ENCODE peak calls at places on chromosomes 2 and 18, in six cellular contexts. W is IMR-90, O is neuronal stem cell, B is H1, R is mesenchymal stem cell, L is trophoblast cell. Y is an unnamed sample.

GRCh38 chr18:26121476-26121875 is 12.2 kb upstream of the PSMA8 start:
- DNase-seq in W (peak; percentile 1), O (no peak), B (no peak), R (no peak), L (no peak), Y (no peak)

GRCh38 chr2:240524963-240525718 is 32.6 kb downstream of the ANKMY1 start:
- DNase-seq in W (no peak), O (no peak), B (no peak), R (no peak), L (no peak), Y (no peak)

GRCh38 chr18:12014521-12014920 is 33.2 kb downstream of the IMPA2 start:
- DNase-seq in W (no peak), O (no peak), B (no peak), R (no peak), L (no peak), Y (no peak)

GRCh38 chr2:73243884-73244570 is 9.9 kb downstream of the CCT7 start:
- DNase-seq in W (peak; percentile 63), O (no peak), B (no peak), R (peak; percentile 7), L (peak; percentile 37), Y (no peak)

GRCh38 chr2:36173760-36174362 is 181.7 kb upstream of the CRIM1 start:
- DNase-seq in W (no peak), O (no peak), B (no peak), R (no peak), L (no peak), Y (no peak)

GRCh38 chr2:227152093-227152766 is 11.8 kb downstream of the COL4A4 start:
- DNase-seq in W (no peak), O (no peak), B (no peak), R (no peak), L (no peak), Y (no peak)

GRCh38 chr2:187055463-187055862 is 206.5 kb upstream of the ZSWIM2 start:
- DNase-seq in W (no peak), O (no peak), B (no peak), R (peak; percentile 18), L (no peak), Y (no peak)

GRCh38 chr2:43178055-43178598 is 48.3 kb downstream of the ZFP36L2 start:
- DNase-seq in W (no peak), O (no peak), B (no peak), R (no peak), L (no peak), Y (no peak)

GRCh38 chr2:196725882-196726281 is 73.6 kb downstream of the GTF3C3 start:
- DNase-seq in W (no peak), O (no peak), B (no peak), R (no peak), L (no peak), Y (no peak)

GRCh38 chr2:234745347-234745746 is 206.5 kb upstream of the SH3BP4 start:
- DNase-seq in W (no peak), O (no peak), B (no peak), R (no peak), L (peak; percentile 19), Y (no peak)

GRCh38 chr2:102046135-102046901 is 54.6 kb downstream of the IL1R2 start:
- DNase-seq in W (peak; percentile 89), O (no peak), B (no peak), R (peak; percentile 96), L (no peak), Y (no peak)

GRCh38 chr2:109133746-109134145 is 4.7 kb downstream of the SH3RF3 start:
- DNase-seq in W (no peak), O (no peak), B (no peak), R (no peak), L (no peak), Y (no peak)

GRCh38 chr2:24111407-24111861 is 11.7 kb downstream of the PFN4 start:
- DNase-seq in W (peak; percentile 35), O (no peak), B (no peak), R (peak; percentile 13), L (peak; percentile 65), Y (no peak)

GRCh38 chr2:227191367-227191766 is 26.9 kb downstream of the COL4A3 start:
- DNase-seq in W (peak; percentile 5), O (no peak), B (peak; percentile 21), R (no peak), L (no peak), Y (peak; percentile 46)

GRCh38 chr2:201185863-201186262 is 2.9 kb downstream of the CASP10 start:
- DNase-seq in W (no peak), O (no peak), B (no peak), R (no peak), L (no peak), Y (no peak)

GRCh38 chr2:216308532-216308931 is 63.8 kb downstream of the MARCHF4 start:
- DNase-seq in W (peak; percentile 71), O (no peak), B (no peak), R (peak; percentile 90), L (no peak), Y (no peak)

GRCh38 chr2:154402138-154402714 is 296.3 kb upstream of the KCNJ3 start:
- DNase-seq in W (peak; percentile 0), O (peak; percentile 1), B (no peak), R (peak; percentile 21), L (peak; percentile 31), Y (no peak)

GRCh38 chr2:215466097-215466909 is 30.4 kb upstream of the FN1 start:
- DNase-seq in W (peak; percentile 50), O (no peak), B (no peak), R (no peak), L (peak; percentile 71), Y (no peak)

GRCh38 chr2:183162362-183162761 is 38.1 kb downstream of the NUP35 start:
- DNase-seq in W (peak; percentile 73), O (no peak), B (no peak), R (no peak), L (no peak), Y (no peak)

GRCh38 chr2:118723394-118723793 is 124.1 kb downstream of the EN1 start:
- DNase-seq in W (no peak), O (no peak), B (no peak), R (no peak), L (no peak), Y (no peak)

GRCh38 chr2:234403074-234403473 is 93.8 kb downstream of the ARL4C start:
- DNase-seq in W (peak; percentile 59), O (no peak), B (no peak), R (no peak), L (no peak), Y (no peak)

GRCh38 chr2:178523596-178524134 is 43.4 kb downstream of the PLEKHA3 start:
- DNase-seq in W (peak; percentile 7), O (no peak), B (no peak), R (peak; percentile 14), L (no peak), Y (no peak)

GRCh38 chr18:5969355-5970003 is 74.2 kb upstream of the TMEM200C start:
- DNase-seq in W (no peak), O (no peak), B (no peak), R (no peak), L (no peak), Y (no peak)
- H3K23ac ChIP-seq in W (no peak overlapping the region), O (no peak overlapping the region), B (no peak overlapping the region), R (no peak overlapping the region), L (no peak overlapping the region), Y (no peak overlapping the region)

GRCh38 chr18:74862094-74862493 is 264.4 kb downstream of the ZNF407 start:
- DNase-seq in W (no peak), O (no peak), B (no peak), R (no peak), L (no peak), Y (no peak)
- H3K4me1 ChIP-seq in W (peaks cover 5% of the 10 kb centered on the region), O (no peaks in the 10 kb centered on the region), B (no peaks in the 10 kb centered on the region), R (no peaks in the 10 kb centered on the region), L (no peaks in the 10 kb centered on the region), Y (no peaks in the 10 kb centered on the region)

GRCh38 chr2:25416674-25417073 is 74.9 kb upstream of the DNMT3A start:
- DNase-seq in W (no peak), O (no peak), B (no peak), R (no peak), L (no peak), Y (no peak)
- H4K91ac ChIP-seq in W (no peak overlapping the region), O (no peak overlapping the region), B (no peak overlapping the region), R (no peak overlapping the region), L (no peak overlapping the region), Y (no peak overlapping the region)

GRCh38 chr2:69643602-69644505 is at the start of gene AAK1:
- DNase-seq in W (peak; percentile 79), O (peak; percentile 86), B (no peak), R (peak; percentile 91), L (peak; percentile 83), Y (peak; percentile 88)
- H3K23ac ChIP-seq in W (peak within 1 kb of the TSS; percentile 95), O (peak within 1 kb of the TSS; percentile 82), B (no peak within 1 kb of the TSS), R (no peak within 1 kb of the TSS), L (no peak within 1 kb of the TSS), Y (no peak within 1 kb of the TSS)

DNA sequence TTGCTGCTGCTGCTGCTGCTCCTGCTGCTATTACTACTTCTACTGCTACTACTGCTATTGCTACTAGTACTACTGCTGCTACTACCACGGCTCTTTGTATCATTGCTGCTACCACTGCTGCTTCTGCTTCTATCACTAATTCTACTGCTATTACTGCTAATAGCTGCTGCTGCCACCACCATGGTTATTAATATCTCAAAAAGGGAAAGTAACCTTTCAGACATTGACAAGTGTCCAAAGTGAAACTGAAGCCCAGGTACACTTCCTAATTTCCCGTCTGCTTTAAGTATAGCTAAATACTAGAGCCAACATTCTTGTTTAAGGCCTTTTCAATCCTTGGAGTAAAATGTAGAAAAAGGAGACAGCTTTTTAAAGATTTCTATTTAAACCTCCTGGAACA is 45.4 kb upstream of the EHBP1 start:
- DNase-seq in W (no peak), O (no peak), B (no peak), R (no peak), L (peak; percentile 6), Y (no peak)
- H3K4me1 ChIP-seq in W (peaks cover 14% of the 10 kb centered on the region), O (peaks cover 3% of the 10 kb centered on the region), B (peaks cover 2% of the 10 kb centered on the region), R (peaks cover 8% of the 10 kb centered on the region), L (peaks cover 13% of the 10 kb centered on the region), Y (peaks cover 3% of the 10 kb centered on the region)

DNA sequence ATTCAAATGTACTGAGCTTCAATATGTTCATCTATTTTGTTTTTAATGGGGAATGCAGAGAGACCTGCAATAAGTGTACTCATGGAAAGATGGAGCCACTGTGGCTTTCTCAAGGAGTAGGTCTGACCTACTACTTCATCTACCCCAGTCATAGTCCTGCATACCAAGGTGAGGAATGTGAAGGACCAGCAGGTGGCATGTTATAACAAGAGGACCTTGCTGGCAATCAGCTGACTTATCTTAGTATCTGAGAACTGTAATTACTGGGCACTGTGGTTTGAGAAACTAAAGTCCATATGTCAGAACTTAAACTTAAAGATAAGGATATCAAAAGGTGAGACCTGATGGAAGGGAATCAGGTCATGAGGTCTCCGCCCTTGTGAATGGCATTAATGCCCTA is 1104.2 kb downstream of the BCL11A start:
- DNase-seq in W (no peak), O (no peak), B (no peak), R (no peak), L (no peak), Y (no peak)
- H4K91ac ChIP-seq in W (no peak overlapping the region), O (no peak overlapping the region), B (no peak overlapping the region), R (no peak overlapping the region), L (no peak overlapping the region), Y (no peak overlapping the region)

DNA sequence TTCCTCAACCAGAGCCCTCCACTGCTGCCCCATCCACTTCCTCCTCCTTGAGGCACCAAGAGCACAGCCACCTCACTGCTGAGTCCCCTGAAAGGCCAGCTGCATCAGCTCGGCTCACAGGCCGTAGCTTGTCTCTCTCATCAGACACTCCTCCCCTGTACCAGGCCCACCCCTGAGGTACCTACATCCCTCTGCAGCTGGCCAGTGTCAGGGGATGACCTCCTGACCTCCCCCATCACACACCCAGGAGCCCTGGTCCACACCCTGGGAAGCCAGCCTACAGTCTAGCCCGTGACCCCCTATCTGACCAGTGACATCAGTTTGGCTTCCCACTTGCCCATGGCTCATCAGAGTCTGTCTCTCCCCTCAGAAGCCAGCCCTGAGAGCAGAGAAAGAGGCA is 205.6 kb downstream of the TNS1 start:
- DNase-seq in W (no peak), O (no peak), B (no peak), R (no peak), L (no peak), Y (no peak)
- H3K23ac ChIP-seq in W (no peak overlapping the region), O (peak overlapping the region; percentile 19), B (no peak overlapping the region), R (no peak overlapping the region), L (no peak overlapping the region), Y (no peak overlapping the region)